ENCODE peak calls at places on chromosomes 2 and 18, in six cellular contexts. E is H9, Y is PC-9, C is neural progenitor cell, M is IMR-90, T is PC-3. K is an unnamed sample.

GRCh38 chr2:197941715-197942114 is 137.3 kb downstream of the PLCL1 start:
- DNase-seq in E (no peak), Y (no peak), C (no peak), M (no peak), T (no peak), K (no peak)

GRCh38 chr2:154425999-154426398 is 272.5 kb upstream of the KCNJ3 start:
- DNase-seq in E (no peak), Y (no peak), C (no peak), M (no peak), T (no peak), K (no peak)

GRCh38 chr2:78707776-78708386 is 317.6 kb upstream of the REG3G start:
- DNase-seq in E (no peak), Y (no peak), C (no peak), M (no peak), T (no peak), K (no peak)

GRCh38 chr18:23521907-23522306 is 18.6 kb downstream of the RMC1 start:
- DNase-seq in E (no peak), Y (no peak), C (no peak), M (no peak), T (no peak), K (no peak)

GRCh38 chr2:192148620-192149321 is 46.0 kb downstream of the TMEFF2 start:
- DNase-seq in E (no peak), Y (no peak), C (no peak), M (peak), T (no peak), K (no peak)

GRCh38 chr18:49024808-49025361 is 74.1 kb upstream of the SMAD7 start:
- DNase-seq in E (no peak), Y (no peak), C (no peak), M (no peak), T (no peak), K (no peak)

GRCh38 chr2:226799211-226799975 is at the start of gene IRS1:
- DNase-seq in E (peak), Y (peak), C (peak), M (peak), T (peak), K (peak)

GRCh38 chr2:2992622-2993021 is 385.0 kb downstream of the EIPR1 start:
- DNase-seq in E (no peak), Y (no peak), C (no peak), M (no peak), T (no peak), K (no peak)

GRCh38 chr2:41936751-41937463 is 110.9 kb upstream of the PKDCC start:
- DNase-seq in E (no peak), Y (no peak), C (peak), M (no peak), T (no peak), K (no peak)

GRCh38 chr2:201152999-201153398 is 29.9 kb upstream of the CASP10 start:
- DNase-seq in E (no peak), Y (no peak), C (no peak), M (no peak), T (no peak), K (no peak)

GRCh38 chr2:71950256-71951066 is 197.2 kb downstream of the CYP26B1 start:
- DNase-seq in E (peak), Y (peak), C (no peak), M (no peak), T (no peak), K (peak)

GRCh38 chr2:139550873-139551272 is 770.7 kb upstream of the NXPH2 start:
- DNase-seq in E (no peak), Y (no peak), C (no peak), M (no peak), T (no peak), K (no peak)

GRCh38 chr2:62787381-62787780 is 81.9 kb downstream of the EHBP1 start:
- DNase-seq in E (no peak), Y (peak), C (peak), M (peak), T (peak), K (no peak)

GRCh38 chr2:1234731-1235308 is 178.4 kb upstream of the TPO start:
- DNase-seq in E (no peak), Y (no peak), C (no peak), M (peak), T (peak), K (peak)

GRCh38 chr18:51603551-51603950 is 406.1 kb upstream of the MEX3C start:
- DNase-seq in E (no peak), Y (no peak), C (peak), M (no peak), T (no peak), K (no peak)

GRCh38 chr18:3814840-3815239 is 364.9 kb downstream of the TGIF1 start:
- DNase-seq in E (no peak), Y (no peak), C (no peak), M (peak), T (peak), K (no peak)

GRCh38 chr18:7370812-7371211 is 139.9 kb downstream of the LRRC30 start:
- DNase-seq in E (no peak), Y (no peak), C (no peak), M (no peak), T (no peak), K (no peak)

GRCh38 chr18:48927286-48928080 is 23.3 kb downstream of the SMAD7 start:
- DNase-seq in E (no peak), Y (no peak), C (no peak), M (no peak), T (no peak), K (peak)

GRCh38 chr18:24989760-24990547 is 362.0 kb downstream of the ZNF521 start:
- DNase-seq in E (peak), Y (no peak), C (no peak), M (no peak), T (no peak), K (no peak)

GRCh38 chr2:27162151-27163121 is 13.6 kb downstream of the TCF23 start:
- DNase-seq in E (no peak), Y (peak), C (no peak), M (peak), T (no peak), K (no peak)
- H2AFZ ChIP-seq in E (no peak), Y (peak), C (no peak), M (no peak), T (peak), K (peak)

DNA sequence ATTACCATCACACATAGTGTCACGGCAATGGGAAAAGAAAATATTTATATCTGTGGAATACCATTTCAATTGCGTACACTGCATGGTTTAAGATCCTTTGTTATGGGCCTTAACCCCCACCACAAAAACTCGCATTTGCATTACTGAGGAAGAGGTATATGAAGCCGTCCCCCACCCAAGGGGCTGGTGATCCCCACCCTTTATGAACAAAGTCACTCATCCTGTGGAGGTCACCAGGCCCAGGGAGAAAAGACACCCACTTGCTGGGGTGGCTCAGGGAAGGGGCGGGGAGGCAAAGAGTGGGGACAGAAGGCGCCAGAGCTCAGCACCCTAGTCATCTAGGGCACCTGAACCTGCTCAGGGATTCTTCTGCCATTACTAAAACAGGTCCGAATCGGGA is 133.8 kb downstream of the ZNF516 start:
- DNase-seq in E (no peak), Y (no peak), C (no peak), M (no peak), T (no peak), K (no peak)
- H2AFZ ChIP-seq in E (no peak), Y (no peak), C (no peak), M (no peak), T (no peak), K (no peak)

GRCh38 chr2:217897816-217898806 is 104.7 kb downstream of the TNS1 start:
- DNase-seq in E (no peak), Y (peak), C (no peak), M (no peak), T (no peak), K (peak)

GRCh38 chr2:217899231-217900009 is 103.4 kb downstream of the TNS1 start:
- DNase-seq in E (peak), Y (peak), C (peak), M (peak), T (peak), K (peak)

GRCh38 chr2:217900010-217900779 is 102.6 kb downstream of the TNS1 start:
- DNase-seq in E (no peak), Y (no peak), C (no peak), M (no peak), T (peak), K (peak)

GRCh38 chr2:217895070-217895635 is 107.6 kb downstream of the TNS1 start:
- DNase-seq in E (no peak), Y (no peak), C (no peak), M (no peak), T (no peak), K (peak)

DNA sequence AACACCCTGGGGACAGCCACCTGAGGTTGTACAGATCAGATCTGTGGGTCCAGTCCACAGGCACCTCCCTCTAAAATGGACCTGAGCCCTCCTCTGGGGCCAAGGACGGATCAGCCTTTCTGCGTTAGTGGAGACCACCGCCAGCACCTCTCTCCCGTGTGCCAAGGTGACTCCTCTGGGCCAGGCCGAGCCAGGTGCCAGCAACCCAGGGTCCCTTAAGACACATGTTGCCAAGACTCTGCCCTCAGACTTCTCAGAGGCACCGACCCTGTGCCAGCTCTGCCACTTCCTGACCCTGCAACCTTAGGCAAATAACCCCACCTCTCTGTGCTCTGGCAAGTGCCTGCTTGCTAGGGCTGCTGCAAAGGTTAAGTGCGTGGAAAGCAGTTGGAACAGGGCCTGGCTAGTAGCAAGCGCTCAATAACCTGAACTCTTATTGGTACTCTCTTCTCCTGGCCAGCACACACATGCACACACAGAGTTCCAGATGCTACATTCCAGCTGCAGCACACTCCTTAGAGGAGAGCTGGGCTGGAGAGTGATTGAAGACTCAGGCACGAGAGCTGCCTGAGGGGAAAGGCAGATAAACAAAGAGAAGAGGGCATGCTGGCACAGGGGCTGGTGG is 105.6 kb downstream of the TNS1 start:
- DNase-seq in E (no peak), Y (no peak), C (no peak), M (no peak), T (no peak), K (peak)
- H2AFZ ChIP-seq in E (no peak), Y (no peak), C (no peak), M (no peak), T (no peak), K (no peak)

DNA sequence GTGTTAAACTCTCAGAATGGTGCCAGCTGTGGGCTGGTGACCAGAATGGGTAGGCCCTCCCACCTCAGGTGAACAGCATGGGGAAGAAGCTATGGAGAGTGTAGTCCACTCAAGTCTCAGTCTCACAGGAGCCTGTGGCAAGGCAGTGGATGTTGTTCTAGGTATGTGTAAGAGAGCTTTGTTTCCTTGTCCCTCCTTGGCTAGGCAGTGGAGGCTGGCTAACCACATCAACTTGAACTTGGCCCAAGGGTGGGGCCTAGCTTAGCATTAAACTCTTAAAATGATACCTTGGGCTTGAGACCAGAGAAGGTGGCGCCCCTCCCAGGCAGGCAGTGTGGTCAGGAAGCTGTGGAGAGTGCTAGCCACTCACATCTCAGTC is 53.2 kb upstream of the SLC4A10 start:
- DNase-seq in E (no peak), Y (no peak), C (no peak), M (no peak), T (no peak), K (no peak)
- H2AFZ ChIP-seq in E (no peak), Y (no peak), C (peak), M (no peak), T (no peak), K (no peak)

DNA sequence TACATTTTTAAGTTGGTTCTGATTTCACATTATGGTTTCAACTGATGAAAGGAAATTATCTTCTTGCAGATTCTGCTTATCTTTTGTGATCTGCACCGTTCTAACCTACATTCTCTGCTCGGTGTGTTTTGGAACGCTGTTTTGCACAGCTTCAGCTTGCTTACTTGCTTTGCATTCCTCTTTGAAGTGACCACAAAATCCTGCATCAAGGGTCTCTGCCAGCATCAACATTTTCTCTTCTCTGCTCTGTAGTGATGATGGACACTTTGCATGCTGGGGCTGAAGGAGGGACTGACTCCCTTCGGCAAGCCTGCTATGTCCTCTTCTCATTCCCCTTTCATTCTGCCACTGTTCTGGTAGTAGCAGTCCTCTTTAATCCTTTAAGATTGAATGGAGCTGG is 485.2 kb downstream of the FBXO15 start:
- DNase-seq in E (no peak), Y (no peak), C (no peak), M (no peak), T (no peak), K (no peak)
- H2AFZ ChIP-seq in E (no peak), Y (no peak), C (no peak), M (no peak), T (no peak), K (no peak)

DNA sequence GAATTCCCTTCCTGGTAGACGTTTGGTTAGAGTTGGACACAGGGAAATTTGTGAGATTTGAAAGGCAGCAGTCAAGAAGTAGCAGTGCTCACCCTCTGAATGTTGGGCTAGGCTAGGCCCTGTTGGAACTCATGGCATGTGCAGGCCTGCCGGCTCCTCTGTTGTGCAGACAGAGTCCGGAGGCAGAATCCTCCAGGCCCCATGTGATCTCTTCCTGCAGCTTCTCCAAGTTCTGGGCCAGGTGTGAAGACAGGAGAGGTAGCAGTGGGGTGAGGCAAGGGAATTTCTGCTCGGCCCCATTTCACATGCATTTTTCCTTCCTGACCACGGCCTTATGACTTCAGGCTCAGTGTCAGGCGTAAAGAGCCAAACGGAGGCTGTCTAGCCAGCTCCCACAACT is 36.9 kb upstream of the RAB31 start:
- DNase-seq in E (no peak), Y (no peak), C (no peak), M (no peak), T (no peak), K (no peak)
- H2AFZ ChIP-seq in E (no peak), Y (no peak), C (no peak), M (peak), T (no peak), K (peak)

GRCh38 chr2:147045113-147045512 is 799.7 kb upstream of the ACVR2A start:
- DNase-seq in E (peak), Y (no peak), C (peak), M (peak), T (peak), K (no peak)
- H2AFZ ChIP-seq in E (peak), Y (no peak), C (peak), M (no peak), T (peak), K (peak)

DNA sequence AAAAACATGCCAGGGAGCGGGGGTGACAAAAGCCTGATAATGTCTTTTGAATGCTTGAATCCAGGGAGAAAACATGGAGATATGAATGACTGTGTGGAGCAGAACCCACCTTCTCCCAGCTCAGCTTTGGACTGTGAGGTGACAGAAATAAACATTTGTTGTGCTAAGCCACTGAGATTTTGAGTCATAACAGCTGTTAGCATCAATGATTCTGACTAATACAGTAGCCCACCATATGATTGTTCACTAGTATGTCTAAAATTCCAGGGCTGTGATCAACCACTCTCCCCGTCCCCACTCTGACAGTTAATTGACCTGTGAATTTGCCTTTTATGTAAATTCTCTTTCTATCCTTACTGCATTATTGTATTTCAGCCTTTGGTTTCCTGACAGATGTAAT is 69.1 kb downstream of the PDK1 start:
- DNase-seq in E (no peak), Y (no peak), C (no peak), M (peak), T (no peak), K (no peak)
- H2AFZ ChIP-seq in E (no peak), Y (no peak), C (no peak), M (no peak), T (no peak), K (no peak)

GRCh38 chr2:75416420-75417342 is 144.1 kb downstream of the EVA1A start:
- DNase-seq in E (no peak), Y (no peak), C (no peak), M (no peak), T (no peak), K (no peak)
- H2AFZ ChIP-seq in E (no peak), Y (no peak), C (no peak), M (no peak), T (no peak), K (no peak)

DNA sequence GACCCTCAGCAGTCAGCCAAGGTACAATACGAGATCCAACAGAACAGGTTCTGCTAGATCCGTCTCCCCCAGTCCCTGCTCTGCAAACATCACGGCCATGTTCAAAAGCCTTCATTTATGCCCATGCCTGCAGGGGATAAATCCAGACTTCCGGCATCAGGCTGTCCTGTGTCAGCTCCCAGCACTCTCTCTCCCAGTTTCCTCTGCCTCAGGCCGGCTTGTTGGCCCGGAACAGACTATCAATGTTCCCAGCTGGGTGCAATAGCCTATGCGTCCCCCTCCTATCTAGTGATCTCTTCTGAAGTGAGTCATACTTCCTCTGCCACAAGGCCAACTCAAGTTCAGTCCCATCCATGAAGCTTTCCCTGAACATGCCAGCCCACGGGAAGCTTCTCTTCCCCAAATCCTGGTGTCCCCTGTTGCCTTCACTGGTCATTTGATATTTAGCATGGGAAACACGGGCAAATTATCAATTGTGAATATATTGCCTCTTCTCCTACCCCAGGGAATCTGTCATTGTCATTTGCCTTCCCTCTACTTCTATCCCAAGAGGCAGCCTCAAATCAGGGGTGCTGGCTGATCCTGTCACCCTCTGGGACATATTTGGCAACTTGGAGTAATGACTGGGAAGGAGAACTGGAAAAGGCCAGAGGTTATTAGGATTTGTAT is 51.1 kb downstream of the CAPN13 start:
- DNase-seq in E (no peak), Y (peak), C (no peak), M (no peak), T (peak), K (no peak)
- H2AFZ ChIP-seq in E (no peak), Y (peak), C (no peak), M (peak), T (peak), K (no peak)

K was measured in osteoblast.